ENCODE peak calls at places on chromosomes 16 and 17, in nine cellular contexts. B is tibial nerve; X is neural progenitor cell; D is lower lobe of right lung; P is endothelial cell of umbilical vein; K is glutamatergic neuron; C is fibroblast of villous mesenchyme; F is CD4-positive, alpha-beta T cell; Q is GM20000. W is an unnamed sample.
A peak's percentile ranks its signal among the peaks of the same experiment; 100 is the strongest.

GRCh38 chr17:41937970-41938851 is 7.8 kb downstream of the ODAD4 start:
- DNase-seq in B (no peak), X (no peak), D (no peak), P (no peak), K (no peak), C (no peak), F (no peak), Q (no peak), W (no peak)

GRCh38 chr16:15404792-15405191 is 9.2 kb downstream of the MPV17L start:
- DNase-seq in B (peak; percentile 73), X (no peak), D (no peak), P (no peak), K (no peak), C (no peak), F (no peak), Q (no peak), W (no peak)

GRCh38 chr16:851871-852270 is 51.3 kb upstream of the GNG13 start:
- DNase-seq in B (no peak), X (no peak), D (no peak), P (no peak), K (no peak), C (no peak), F (no peak), Q (no peak), W (no peak)

GRCh38 chr16:26204138-26204537 is 512.4 kb downstream of the HS3ST4 start:
- DNase-seq in B (no peak), X (no peak), D (no peak), P (no peak), K (no peak), C (no peak), F (no peak), Q (no peak), W (no peak)

GRCh38 chr17:47172698-47173565 is 16.2 kb downstream of the CDC27 start:
- DNase-seq in B (no peak), X (no peak), D (no peak), P (no peak), K (no peak), C (no peak), F (no peak), Q (no peak), W (no peak)

GRCh38 chr16:74936902-74937560 is 47.9 kb downstream of the WDR59 start:
- DNase-seq in B (no peak), X (no peak), D (no peak), P (no peak), K (no peak), C (peak; percentile 92), F (no peak), Q (peak; percentile 46), W (no peak)

GRCh38 chr17:62792122-62792800 is 15.9 kb downstream of the MARCHF10 start:
- DNase-seq in B (no peak), X (no peak), D (no peak), P (peak; percentile 44), K (no peak), C (peak; percentile 93), F (no peak), Q (no peak), W (no peak)

GRCh38 chr17:32846143-32846542 is 30.8 kb downstream of the MYO1D start:
- DNase-seq in B (no peak), X (no peak), D (no peak), P (no peak), K (no peak), C (no peak), F (no peak), Q (no peak), W (no peak)

GRCh38 chr17:49787932-49788442 is 494 bp upstream of the KAT7 start:
- DNase-seq in B (no peak), X (peak; percentile 47), D (no peak), P (no peak), K (no peak), C (no peak), F (peak; percentile 11), Q (no peak), W (no peak)

GRCh38 chr16:78538919-78539318 is 439.5 kb downstream of the WWOX start:
- DNase-seq in B (no peak), X (no peak), D (no peak), P (no peak), K (no peak), C (peak; percentile 11), F (no peak), Q (no peak), W (no peak)

GRCh38 chr16:62190426-62190825 is 154.2 kb upstream of the CDH8 start:
- DNase-seq in B (no peak), X (peak; percentile 81), D (no peak), P (no peak), K (no peak), C (no peak), F (no peak), Q (no peak), W (no peak)

GRCh38 chr17:79071161-79071560 is 3.5 kb upstream of the ENGASE start:
- DNase-seq in B (no peak), X (no peak), D (peak; percentile 6), P (no peak), K (no peak), C (no peak), F (no peak), Q (no peak), W (no peak)

GRCh38 chr17:52419256-52419655 is 260.7 kb upstream of the CA10 start:
- DNase-seq in B (no peak), X (no peak), D (no peak), P (no peak), K (no peak), C (no peak), F (no peak), Q (no peak), W (peak; percentile 23)

DNA sequence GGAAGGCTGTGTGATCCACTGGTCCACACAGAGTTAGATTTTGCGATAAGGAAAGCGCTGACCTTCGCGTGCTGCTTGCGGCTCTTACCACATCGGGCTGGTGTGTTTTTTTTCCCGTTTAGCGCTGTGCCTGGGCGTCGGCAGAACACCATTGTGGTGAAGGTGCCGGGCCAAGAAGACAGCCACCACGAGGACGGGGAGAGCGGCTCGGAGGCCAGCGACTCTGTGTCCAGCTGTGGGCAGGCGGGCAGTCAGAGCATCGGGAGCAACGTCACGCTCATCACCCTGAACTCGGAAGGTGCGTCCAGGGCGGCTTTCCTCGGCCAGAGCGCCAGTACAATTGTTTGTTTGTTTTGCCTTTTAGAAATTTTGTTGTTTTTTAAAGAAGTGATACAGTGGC is 54.7 kb downstream of the BANP start:
- DNase-seq in B (no peak), X (no peak), D (no peak), P (no peak), K (no peak), C (no peak), F (no peak), Q (no peak), W (no peak)
- TF ChIP-seq CTCF in B (no peak), X (no peak), D (no peak), P (no peak), K (no peak), C (no peak), F (no peak), Q (no peak), W (no peak)

GRCh38 chr17:14061666-14062560 is 7.4 kb upstream of the COX10 start:
- DNase-seq in B (no peak), X (no peak), D (no peak), P (peak; percentile 69), K (no peak), C (peak; percentile 91), F (no peak), Q (no peak), W (no peak)
- TF ChIP-seq CTCF in B (no peak), X (no peak), D (no peak), P (no peak), K (no peak), C (peak; percentile 22), F (no peak), Q (no peak), W (no peak)

DNA sequence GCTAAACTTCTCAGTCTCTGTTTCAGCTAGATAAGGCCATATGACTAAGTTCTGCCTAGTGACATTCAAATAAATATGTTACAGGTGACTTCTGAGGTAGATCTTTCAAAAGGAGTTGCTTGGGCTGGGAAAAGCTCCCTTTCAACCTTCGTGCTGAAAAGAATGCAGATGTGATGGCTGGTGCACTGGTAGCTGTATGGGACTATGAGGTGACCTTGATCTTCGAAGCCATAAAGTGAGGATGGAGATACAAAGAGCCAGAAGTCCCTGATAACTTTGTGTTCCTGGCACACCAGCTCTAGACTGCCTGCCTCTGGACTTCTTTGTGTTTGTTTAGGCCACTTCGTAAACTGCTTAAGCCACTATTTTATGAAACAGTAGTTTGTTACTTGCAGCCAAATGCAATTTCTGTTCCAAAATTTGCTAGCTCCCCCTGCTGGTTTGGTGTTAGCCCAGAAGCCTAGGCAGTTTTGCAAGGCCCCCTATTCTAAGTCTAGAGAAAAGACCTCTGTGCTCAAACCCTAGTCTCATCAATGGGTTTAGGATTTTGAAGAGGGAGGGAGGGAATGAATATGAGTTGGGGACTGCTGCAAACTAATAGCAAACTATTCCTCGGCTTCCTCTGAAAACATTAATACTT is 23.3 kb upstream of the ERCC4 start:
- DNase-seq in B (no peak), X (no peak), D (no peak), P (no peak), K (no peak), C (no peak), F (no peak), Q (no peak), W (no peak)
- TF ChIP-seq CTCF in B (no peak), X (peak; percentile 30), D (no peak), P (peak; percentile 34), K (no peak), C (peak; percentile 39), F (no peak), Q (peak; percentile 18), W (no peak)

DNA sequence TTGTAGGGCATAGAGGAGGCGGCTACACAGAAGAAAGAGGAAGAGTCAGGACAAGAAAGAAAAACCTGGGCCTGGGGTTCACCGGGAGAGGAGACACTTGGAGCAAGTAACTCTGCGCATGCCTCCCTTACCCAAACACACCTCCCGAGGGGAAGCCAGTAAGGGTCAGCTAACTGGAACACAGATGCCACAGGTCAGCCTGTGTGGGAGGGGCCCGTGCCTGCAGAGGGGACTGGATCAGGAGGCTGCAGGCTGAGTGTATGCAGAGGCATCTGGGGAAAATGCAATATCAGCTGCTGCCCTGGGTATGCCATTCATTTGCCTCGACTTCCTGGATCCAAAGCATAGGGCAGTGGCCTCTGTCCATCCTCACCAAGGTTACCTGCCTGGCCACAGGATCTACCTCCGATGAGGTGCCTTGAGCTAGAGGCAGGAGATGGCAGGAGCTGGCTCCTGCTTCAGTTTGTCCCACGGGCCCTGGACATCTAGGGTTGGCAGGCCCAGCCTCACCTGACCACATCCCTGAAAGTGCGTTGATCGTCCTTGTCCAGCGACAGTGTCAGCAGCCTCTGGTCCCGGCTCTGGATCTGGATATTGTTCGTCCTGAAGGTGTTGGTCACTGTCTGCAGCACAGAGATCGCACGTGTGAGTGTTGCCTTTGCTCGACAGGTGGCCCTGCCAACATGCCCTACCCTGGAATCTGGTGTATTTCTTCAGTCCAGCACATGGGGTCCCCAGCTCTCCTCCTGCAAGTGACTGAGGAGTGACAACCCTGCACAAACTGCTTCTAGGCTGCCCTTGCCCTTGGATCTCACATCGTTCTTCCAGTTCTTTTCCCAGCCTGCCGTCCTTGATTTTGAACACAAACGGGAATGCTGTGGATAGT is 4.6 kb upstream of the MFSD6L start:
- DNase-seq in B (no peak), X (no peak), D (no peak), P (no peak), K (no peak), C (no peak), F (no peak), Q (no peak), W (no peak)
- TF ChIP-seq CTCF in B (no peak), X (peak; percentile 8), D (no peak), P (no peak), K (no peak), C (no peak), F (no peak), Q (no peak), W (no peak)

W was measured in omental fat pad.